ENCODE peak calls at places on chromosome 10, in seven cellular contexts. One of them, this sample, is unnamed.

GRCh38 chr10:85926136-85926535 is 440.5 kb downstream of the GRID1 start:
- DNase-seq in A549: no peak
- DNase-seq in heart left ventricle: no peak
- DNase-seq in lower leg skin: no peak
- DNase-seq in testis: no peak
- DNase-seq in adrenal gland: no peak
- DNase-seq in sigmoid colon: no peak
- DNase-seq in this sample: no peak

GRCh38 chr10:29858352-29859267 is 200.8 kb downstream of the JCAD start:
- DNase-seq in testis: peak; percentile 75
- DNase-seq in heart left ventricle: peak; percentile 65
- DNase-seq in adrenal gland: peak; percentile 79
- DNase-seq in A549: peak; percentile 75
- DNase-seq in sigmoid colon: peak; percentile 91
- DNase-seq in lower leg skin: peak; percentile 86
- DNase-seq in this sample: peak; percentile 48

GRCh38 chr10:93566435-93567276 is at the start of gene FFAR4:
- DNase-seq in lower leg skin: no peak
- DNase-seq in heart left ventricle: peak; percentile 24
- DNase-seq in A549: peak; percentile 60
- DNase-seq in adrenal gland: peak; percentile 34
- DNase-seq in sigmoid colon: peak; percentile 60
- DNase-seq in testis: no peak
- DNase-seq in this sample: no peak

GRCh38 chr10:29067161-29067560 is 221.7 kb upstream of the LYZL1 start:
- DNase-seq in lower leg skin: no peak
- DNase-seq in adrenal gland: no peak
- DNase-seq in testis: no peak
- DNase-seq in sigmoid colon: no peak
- DNase-seq in A549: no peak
- DNase-seq in heart left ventricle: no peak
- DNase-seq in this sample: no peak

GRCh38 chr10:120607016-120607709 is 150.1 kb downstream of the PLPP4 start:
- DNase-seq in adrenal gland: no peak
- DNase-seq in heart left ventricle: no peak
- DNase-seq in lower leg skin: no peak
- DNase-seq in A549: no peak
- DNase-seq in sigmoid colon: no peak
- DNase-seq in testis: no peak
- DNase-seq in this sample: no peak

GRCh38 chr10:82397859-82398258 is 522.9 kb downstream of the NRG3 start:
- DNase-seq in lower leg skin: no peak
- DNase-seq in A549: no peak
- DNase-seq in sigmoid colon: no peak
- DNase-seq in adrenal gland: no peak
- DNase-seq in heart left ventricle: no peak
- DNase-seq in testis: no peak
- DNase-seq in this sample: no peak

GRCh38 chr10:5545778-5546710 is 21.3 kb downstream of the CALML3 start:
- DNase-seq in sigmoid colon: peak; percentile 71
- DNase-seq in adrenal gland: no peak
- DNase-seq in lower leg skin: peak; percentile 86
- DNase-seq in A549: peak; percentile 94
- DNase-seq in heart left ventricle: peak; percentile 44
- DNase-seq in testis: peak; percentile 34
- DNase-seq in this sample: peak; percentile 44

GRCh38 chr10:113087082-113088029 is 137.3 kb downstream of the TCF7L2 start:
- DNase-seq in adrenal gland: peak; percentile 62
- DNase-seq in sigmoid colon: peak; percentile 88
- DNase-seq in testis: no peak
- DNase-seq in lower leg skin: peak; percentile 90
- DNase-seq in A549: peak; percentile 98
- DNase-seq in heart left ventricle: no peak
- DNase-seq in this sample: peak; percentile 75

GRCh38 chr10:126124044-126124443 is 227.7 kb downstream of the FANK1 start:
- DNase-seq in sigmoid colon: no peak
- DNase-seq in A549: no peak
- DNase-seq in testis: no peak
- DNase-seq in adrenal gland: no peak
- DNase-seq in heart left ventricle: no peak
- DNase-seq in lower leg skin: no peak
- DNase-seq in this sample: no peak

GRCh38 chr10:43250625-43250924 is 16.3 kb downstream of the RASGEF1A start:
- DNase-seq in adrenal gland: no peak
- DNase-seq in A549: no peak
- DNase-seq in lower leg skin: no peak
- DNase-seq in heart left ventricle: peak; percentile 9
- DNase-seq in sigmoid colon: no peak
- DNase-seq in testis: no peak
- DNase-seq in this sample: no peak

GRCh38 chr10:29130190-29130673 is 158.6 kb upstream of the LYZL1 start:
- DNase-seq in testis: no peak
- DNase-seq in lower leg skin: no peak
- DNase-seq in sigmoid colon: no peak
- DNase-seq in adrenal gland: no peak
- DNase-seq in A549: peak; percentile 69
- DNase-seq in heart left ventricle: no peak
- DNase-seq in this sample: no peak

GRCh38 chr10:70292016-70292415 is 8.2 kb upstream of the NPFFR1 start:
- DNase-seq in heart left ventricle: no peak
- DNase-seq in testis: no peak
- DNase-seq in lower leg skin: no peak
- DNase-seq in sigmoid colon: no peak
- DNase-seq in adrenal gland: no peak
- DNase-seq in A549: no peak
- DNase-seq in this sample: no peak

GRCh38 chr10:119542990-119543813 is 683 bp upstream of the RGS10 start:
- DNase-seq in testis: peak; percentile 58
- DNase-seq in lower leg skin: peak; percentile 88
- DNase-seq in adrenal gland: peak; percentile 32
- DNase-seq in sigmoid colon: peak; percentile 82
- DNase-seq in A549: peak; percentile 69
- DNase-seq in heart left ventricle: peak; percentile 51
- DNase-seq in this sample: peak; percentile 55

GRCh38 chr10:126904807-126905686 is at the start of gene DOCK1:
- DNase-seq in testis: peak; percentile 73
- DNase-seq in sigmoid colon: peak; percentile 83
- DNase-seq in A549: peak; percentile 75
- DNase-seq in adrenal gland: peak; percentile 61
- DNase-seq in heart left ventricle: peak; percentile 80
- DNase-seq in lower leg skin: peak; percentile 91
- DNase-seq in this sample: peak; percentile 74

GRCh38 chr10:89100680-89101079 is 106.4 kb downstream of the CH25H start:
- DNase-seq in sigmoid colon: no peak
- DNase-seq in lower leg skin: no peak
- DNase-seq in testis: no peak
- DNase-seq in adrenal gland: no peak
- DNase-seq in A549: no peak
- DNase-seq in heart left ventricle: no peak
- DNase-seq in this sample: no peak

GRCh38 chr10:6840093-6840763 is 260.2 kb upstream of the PRKCQ start:
- DNase-seq in A549: no peak
- DNase-seq in testis: no peak
- DNase-seq in lower leg skin: no peak
- DNase-seq in adrenal gland: no peak
- DNase-seq in sigmoid colon: no peak
- DNase-seq in heart left ventricle: no peak
- DNase-seq in this sample: no peak

GRCh38 chr10:50388181-50388580 is 136.9 kb upstream of the ASAH2 start:
- DNase-seq in sigmoid colon: no peak
- DNase-seq in testis: no peak
- DNase-seq in heart left ventricle: no peak
- DNase-seq in lower leg skin: no peak
- DNase-seq in adrenal gland: no peak
- DNase-seq in A549: no peak
- DNase-seq in this sample: no peak

GRCh38 chr10:47349516-47349915 is 1.4 kb downstream of the RBP3 start:
- DNase-seq in A549: no peak
- DNase-seq in heart left ventricle: no peak
- DNase-seq in adrenal gland: no peak
- DNase-seq in lower leg skin: no peak
- DNase-seq in sigmoid colon: no peak
- DNase-seq in testis: no peak
- DNase-seq in this sample: no peak

GRCh38 chr10:80540644-80541143 is 3.0 kb downstream of the SH2D4B start:
- DNase-seq in testis: no peak
- DNase-seq in heart left ventricle: no peak
- DNase-seq in lower leg skin: peak; percentile 82
- DNase-seq in sigmoid colon: peak; percentile 30
- DNase-seq in adrenal gland: no peak
- DNase-seq in A549: no peak
- DNase-seq in this sample: no peak

GRCh38 chr10:70879244-70879643 is 9.1 kb downstream of the PCBD1 start:
- DNase-seq in heart left ventricle: no peak
- DNase-seq in sigmoid colon: no peak
- DNase-seq in adrenal gland: no peak
- DNase-seq in lower leg skin: no peak
- DNase-seq in testis: no peak
- DNase-seq in A549: no peak
- DNase-seq in this sample: no peak

GRCh38 chr10:59362991-59363390 is 642 bp upstream of the FAM13C start:
- DNase-seq in heart left ventricle: peak; percentile 61
- DNase-seq in lower leg skin: peak; percentile 92
- DNase-seq in testis: peak; percentile 89
- DNase-seq in A549: peak; percentile 4
- DNase-seq in adrenal gland: peak; percentile 72
- DNase-seq in sigmoid colon: peak; percentile 90
- DNase-seq in this sample: peak; percentile 18
- TF ChIP-seq POLR2A in heart left ventricle: peak; percentile 16
- TF ChIP-seq POLR2A in lower leg skin: no peak
- TF ChIP-seq POLR2A in testis: no peak
- TF ChIP-seq POLR2A in A549: no peak
- TF ChIP-seq POLR2A in adrenal gland: no peak
- TF ChIP-seq POLR2A in sigmoid colon: no peak
- TF ChIP-seq POLR2A in this sample: no peak

DNA sequence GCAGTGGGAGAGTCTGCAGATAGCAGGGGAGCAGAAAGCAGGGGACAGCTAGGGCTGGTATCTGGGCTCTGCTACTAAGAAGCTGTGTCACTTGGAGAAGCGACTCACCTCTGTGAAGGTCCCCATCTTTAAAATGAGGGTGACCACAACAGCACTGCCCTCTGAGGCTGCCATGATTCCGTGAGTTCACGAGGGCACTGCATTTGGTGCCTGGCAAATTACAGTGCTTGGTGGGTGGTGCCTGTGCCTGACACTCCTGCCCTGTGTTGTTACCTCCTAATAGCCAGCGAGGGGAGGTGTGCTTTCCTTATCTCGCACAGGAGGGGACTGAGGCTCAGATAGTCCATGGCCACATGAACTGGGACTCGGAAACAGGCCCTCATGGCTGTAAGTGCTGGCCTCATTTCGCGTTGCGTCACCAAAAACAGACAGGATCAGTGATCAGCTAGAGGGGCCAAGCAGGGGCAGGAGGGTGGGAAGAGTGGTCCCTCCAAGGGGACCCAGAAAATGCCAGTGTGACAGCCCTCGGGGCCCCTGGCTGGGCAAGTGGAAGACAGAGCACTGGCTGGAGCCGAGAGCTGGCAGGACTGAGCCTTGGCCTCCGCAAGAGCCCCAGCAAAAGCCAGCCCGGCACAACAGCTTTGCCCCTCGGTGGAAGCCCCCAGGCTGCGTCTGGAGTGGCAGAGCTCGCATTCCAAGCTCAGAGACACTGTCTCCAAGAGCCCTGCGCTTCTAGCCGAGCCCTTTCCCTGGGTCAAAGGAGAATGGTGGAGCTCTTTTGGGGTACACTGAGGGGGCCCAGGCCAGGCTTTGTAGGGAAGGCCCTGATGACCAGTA is 17.3 kb upstream of the BNIP3 start:
- DNase-seq in heart left ventricle: no peak
- DNase-seq in testis: no peak
- DNase-seq in lower leg skin: peak; percentile 73
- DNase-seq in A549: no peak
- DNase-seq in adrenal gland: no peak
- DNase-seq in sigmoid colon: peak; percentile 59
- DNase-seq in this sample: no peak
- TF ChIP-seq POLR2A in heart left ventricle: no peak
- TF ChIP-seq POLR2A in testis: no peak
- TF ChIP-seq POLR2A in lower leg skin: no peak
- TF ChIP-seq POLR2A in A549: no peak
- TF ChIP-seq POLR2A in adrenal gland: no peak
- TF ChIP-seq POLR2A in sigmoid colon: no peak
- TF ChIP-seq POLR2A in this sample: no peak

DNA sequence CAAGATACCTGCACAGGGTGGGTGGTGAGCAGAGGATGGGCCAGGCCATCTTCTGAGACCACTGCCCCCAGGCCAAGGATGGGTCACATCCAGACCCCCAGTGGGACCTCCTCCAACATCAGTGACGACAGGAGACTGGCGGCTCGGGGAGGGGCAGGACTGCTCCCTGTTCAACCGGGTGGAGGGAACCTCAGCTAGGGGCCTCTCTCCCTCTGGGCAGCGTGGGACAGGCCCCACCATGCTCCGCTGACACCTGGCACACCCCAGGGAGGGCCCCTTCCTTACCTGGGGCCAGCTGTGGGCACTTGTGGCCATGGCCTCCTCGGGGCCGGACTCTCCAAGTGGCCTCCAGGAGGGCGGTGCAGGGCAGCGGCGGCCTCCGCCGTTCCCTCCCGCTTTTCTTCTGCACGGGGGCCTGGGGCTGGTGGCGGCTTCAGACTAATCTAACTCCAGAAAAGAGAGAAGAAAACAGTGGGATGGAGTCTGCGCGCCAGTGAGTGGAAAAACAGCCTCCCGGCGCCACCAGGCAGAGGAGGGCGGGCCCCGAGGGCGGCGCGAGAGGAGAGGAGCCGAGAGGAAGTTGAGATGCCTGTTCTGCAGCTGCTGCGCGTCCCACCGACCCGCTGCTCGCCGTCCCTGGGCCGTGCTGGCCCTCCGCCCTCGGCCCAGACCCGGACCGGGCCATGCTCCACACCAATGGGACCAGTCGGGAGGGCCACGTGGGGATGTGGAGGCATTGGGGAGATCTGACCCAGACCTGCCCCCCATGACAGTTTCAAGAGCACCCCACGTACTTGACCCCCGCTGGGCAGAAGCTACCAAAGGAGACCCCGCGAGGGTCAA is at the start of gene CALHM2:
- DNase-seq in heart left ventricle: peak; percentile 78
- DNase-seq in A549: peak; percentile 31
- DNase-seq in adrenal gland: peak; percentile 68
- DNase-seq in lower leg skin: peak; percentile 93
- DNase-seq in testis: peak; percentile 79
- DNase-seq in sigmoid colon: peak; percentile 84
- DNase-seq in this sample: peak; percentile 84
- TF ChIP-seq POLR2A in heart left ventricle: peak; percentile 36
- TF ChIP-seq POLR2A in A549: no peak
- TF ChIP-seq POLR2A in adrenal gland: no peak
- TF ChIP-seq POLR2A in lower leg skin: no peak
- TF ChIP-seq POLR2A in testis: no peak
- TF ChIP-seq POLR2A in sigmoid colon: no peak
- TF ChIP-seq POLR2A in this sample: peak; percentile 64

DNA sequence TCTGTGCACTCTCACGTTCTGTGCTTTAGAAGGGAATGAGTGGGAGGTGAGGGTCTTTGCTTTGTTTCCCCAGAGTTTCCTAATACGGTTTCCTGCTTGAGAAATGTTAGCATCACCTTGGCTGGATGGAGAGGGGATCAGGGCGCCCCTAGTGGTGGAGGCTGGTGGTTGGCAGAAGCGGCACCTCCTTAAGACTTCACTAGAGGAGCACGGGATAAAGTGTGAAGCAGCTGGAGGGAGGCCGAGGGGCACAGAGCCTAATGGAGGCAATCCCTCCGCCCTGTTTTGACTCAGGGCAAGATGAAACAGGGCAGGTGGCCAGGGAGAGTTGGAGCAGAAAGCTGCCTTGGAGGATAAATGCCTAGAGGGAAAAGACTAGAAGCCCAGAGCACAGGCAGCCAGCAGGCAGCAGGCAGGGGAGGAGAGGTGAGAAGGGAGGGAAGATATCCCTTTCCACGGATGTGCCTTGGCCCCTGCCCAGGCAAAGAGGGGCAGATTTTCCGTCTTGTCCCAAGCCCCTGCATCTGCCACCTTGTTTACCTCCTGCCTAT is 56.0 kb upstream of the BTRC start:
- DNase-seq in sigmoid colon: peak; percentile 68
- DNase-seq in A549: peak; percentile 74
- DNase-seq in adrenal gland: peak; percentile 65
- DNase-seq in testis: peak; percentile 83
- DNase-seq in lower leg skin: peak; percentile 92
- DNase-seq in heart left ventricle: peak; percentile 26
- DNase-seq in this sample: peak; percentile 79
- TF ChIP-seq POLR2A in sigmoid colon: no peak
- TF ChIP-seq POLR2A in A549: no peak
- TF ChIP-seq POLR2A in adrenal gland: no peak
- TF ChIP-seq POLR2A in testis: no peak
- TF ChIP-seq POLR2A in lower leg skin: no peak
- TF ChIP-seq POLR2A in heart left ventricle: no peak
- TF ChIP-seq POLR2A in this sample: no peak